ENCODE peak calls at places on chromosomes 6 and 20, in eight cellular contexts. J is neural progenitor cell, F is body of pancreas, U is fibroblast of lung, V is K562, H is psoas muscle, L is uterus, W is BE2C. I is an unnamed sample. For H3K9me3, the result is how much of the 10 kb centered on the place peaks cover.

GRCh38 chr6:111589366-111589765 is 16.3 kb downstream of the TRAF3IP2 start:
- DNase-seq in V (no peak), H (peak), J (no peak), L (peak), F (no peak), W (no peak), U (peak), I (no peak)

GRCh38 chr6:11952291-11952690 is 59.8 kb upstream of the HIVEP1 start:
- DNase-seq in F (no peak), H (no peak), L (no peak), W (no peak), V (no peak), U (no peak), J (no peak), I (no peak)

GRCh38 chr6:10824819-10825218 is 13.5 kb downstream of the MAK start:
- DNase-seq in L (no peak), F (no peak), U (no peak), W (no peak), V (no peak), H (no peak), J (no peak), I (no peak)

GRCh38 chr6:154917941-154918340 is 77.2 kb upstream of the TIAM2 start:
- DNase-seq in L (no peak), F (no peak), H (no peak), W (no peak), V (no peak), U (no peak), J (no peak), I (no peak)

GRCh38 chr20:47319517-47320252 is 36.8 kb downstream of the ZMYND8 start:
- DNase-seq in V (no peak), W (no peak), J (peak), U (peak), L (peak), F (peak), H (no peak), I (no peak)

GRCh38 chr6:3340358-3340798 is 81.6 kb downstream of the PSMG4 start:
- DNase-seq in U (peak), J (no peak), F (no peak), V (no peak), W (no peak), L (no peak), H (peak), I (no peak)

GRCh38 chr6:148935705-148936306 is 189.0 kb downstream of the UST start:
- DNase-seq in J (peak), W (no peak), V (no peak), L (no peak), H (no peak), U (peak), F (no peak), I (no peak)

GRCh38 chr6:54441687-54442248 is 133.5 kb downstream of the TINAG start:
- DNase-seq in V (no peak), F (no peak), U (no peak), J (no peak), L (no peak), H (peak), W (no peak), I (no peak)

GRCh38 chr6:79427721-79428120 is 109.5 kb downstream of the LCA5 start:
- DNase-seq in L (no peak), V (no peak), H (no peak), J (no peak), U (no peak), W (peak), F (no peak), I (no peak)

GRCh38 chr20:37968726-37969401 is 64.4 kb downstream of the TTI1 start:
- DNase-seq in F (no peak), W (peak), U (no peak), J (peak), V (no peak), H (no peak), L (no peak), I (no peak)

GRCh38 chr6:115783402-115784061 is 277.2 kb downstream of the FRK start:
- DNase-seq in F (peak), L (no peak), U (peak), V (no peak), J (no peak), W (peak), H (no peak), I (no peak)

GRCh38 chr20:18288748-18289705 is 700 bp downstream of the ZNF133 start:
- DNase-seq in W (no peak), L (no peak), H (peak), U (peak), F (no peak), J (peak), V (peak), I (no peak)

GRCh38 chr6:157989541-157990289 is 8.1 kb downstream of the SYNJ2 start:
- DNase-seq in H (peak), L (peak), U (peak), F (peak), W (peak), V (peak), J (no peak), I (no peak)

GRCh38 chr6:13914346-13914745 is 10.4 kb upstream of the RNF182 start:
- DNase-seq in H (no peak), F (no peak), V (no peak), U (peak), W (no peak), J (peak), L (no peak), I (no peak)

GRCh38 chr6:45699663-45700062 is 316.0 kb downstream of the CLIC5 start:
- DNase-seq in L (no peak), V (no peak), U (no peak), F (no peak), H (no peak), J (no peak), W (no peak), I (no peak)

GRCh38 chr20:17621229-17621968 is 51.5 kb downstream of the DSTN start:
- DNase-seq in V (no peak), L (peak), J (no peak), U (no peak), F (peak), W (no peak), H (no peak), I (no peak)

GRCh38 chr6:11428895-11429294 is 108.7 kb upstream of the TMEM170B start:
- DNase-seq in J (peak), F (no peak), U (peak), H (no peak), W (no peak), L (no peak), V (no peak), I (no peak)

GRCh38 chr20:11777861-11778570 is 139.7 kb upstream of the BTBD3 start:
- DNase-seq in L (no peak), U (peak), V (no peak), H (no peak), W (no peak), J (no peak), F (no peak), I (no peak)

GRCh38 chr6:39818695-39819094 is 26.5 kb downstream of the DAAM2 start:
- DNase-seq in V (no peak), W (no peak), F (no peak), L (no peak), H (no peak), U (peak), J (no peak), I (no peak)

GRCh38 chr20:3911956-3912355 is 22.8 kb downstream of the PANK2 start:
- DNase-seq in V (peak), L (no peak), H (no peak), W (no peak), U (no peak), F (no peak), J (no peak), I (no peak)

GRCh38 chr6:132084811-132085509 is 133.8 kb upstream of the CCN2 start:
- DNase-seq in F (no peak), U (peak), L (no peak), V (no peak), H (no peak), W (no peak), J (no peak), I (no peak)

GRCh38 chr20:46752639-46753235 is 43.3 kb downstream of the SLC2A10 start:
- DNase-seq in H (peak), L (peak), F (peak), V (peak), U (peak), W (peak), J (peak), I (peak)

GRCh38 chr20:31236953-31237352 is 20.5 kb upstream of the DEFB115 start:
- DNase-seq in L (no peak), V (no peak), U (no peak), F (no peak), H (no peak), J (no peak), W (no peak), I (no peak)

GRCh38 chr20:31239139-31239538 is 18.3 kb upstream of the DEFB115 start:
- DNase-seq in U (no peak), J (no peak), H (no peak), F (no peak), V (no peak), L (no peak), W (no peak), I (no peak)

DNA sequence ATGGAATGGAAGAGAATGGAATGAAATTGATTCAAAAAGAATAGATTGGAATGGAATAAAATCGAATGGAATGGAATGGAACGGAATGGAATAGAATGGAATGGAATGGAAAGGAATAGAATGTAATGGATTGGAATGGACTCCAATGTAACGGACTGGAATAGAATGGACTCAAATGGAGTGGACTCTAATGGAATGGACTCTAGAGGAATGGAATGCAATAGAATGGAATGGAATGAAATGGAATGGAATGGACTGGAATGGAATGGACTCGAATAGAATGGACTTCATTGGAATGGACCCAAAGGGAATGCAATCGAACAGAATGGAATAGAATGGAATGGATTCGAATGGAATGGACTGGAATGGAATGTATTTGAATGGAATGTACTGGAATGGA is 19.7 kb upstream of the DEFB115 start:
- DNase-seq in H (no peak), U (no peak), L (no peak), V (no peak), W (no peak), J (no peak), F (no peak), I (no peak)
- H3K9me3 ChIP-seq in H (half or more), U (under half), L (under half), V (under half), W (under half), J (half or more), F (under half), I (under half)

DNA sequence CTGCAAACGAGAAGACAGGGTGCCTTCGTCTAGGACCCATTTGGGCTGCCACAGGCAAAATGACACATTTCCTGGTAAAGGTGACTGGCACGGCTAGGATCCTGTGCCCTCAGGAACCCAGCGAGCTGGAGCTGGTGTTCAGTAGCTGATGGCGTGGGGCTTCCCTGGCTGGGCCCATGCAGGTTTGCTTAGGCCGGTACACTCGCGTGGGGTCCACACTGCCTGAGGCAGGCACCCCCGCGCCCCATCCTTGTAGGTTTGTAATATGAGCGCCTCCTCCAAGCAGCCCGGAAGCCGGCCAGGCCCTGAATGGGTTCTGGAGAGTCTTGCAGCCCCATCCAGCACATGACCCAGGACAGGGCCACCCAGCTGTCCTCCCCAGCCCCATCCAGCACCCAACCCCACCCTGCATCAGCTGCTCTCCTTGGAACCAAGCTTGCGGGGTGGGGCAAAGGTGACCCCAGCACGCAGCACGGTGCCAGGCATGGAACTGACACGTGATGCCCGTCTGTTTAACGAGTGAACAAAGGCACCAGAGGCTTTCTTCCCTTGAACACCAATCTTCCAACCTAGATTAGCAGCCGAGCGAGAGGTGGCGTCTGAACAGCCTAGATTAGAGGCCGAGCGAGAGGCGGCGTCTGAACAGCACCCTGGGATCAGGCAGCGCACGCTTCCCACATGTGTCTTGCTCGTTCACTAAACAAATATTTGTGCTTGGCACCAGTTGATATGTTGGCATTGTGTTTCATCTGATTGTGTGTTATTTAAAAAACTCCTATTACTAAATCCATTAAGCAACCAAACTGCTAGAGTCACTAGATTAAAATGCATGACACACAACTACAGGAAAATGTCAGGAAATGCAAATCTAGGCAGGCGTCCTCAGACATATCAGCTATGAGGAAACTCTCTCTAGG is 112.1 kb downstream of the DLL1 start:
- DNase-seq in F (peak), H (peak), U (peak), W (no peak), J (no peak), L (peak), V (no peak), I (no peak)
- H3K9me3 ChIP-seq in F (under half), H (under half), U (under half), W (under half), J (under half), L (under half), V (under half), I (under half)

GRCh38 chr20:60431349-60431748 is 473.1 kb downstream of the CDH26 start:
- DNase-seq in W (no peak), F (no peak), J (no peak), H (no peak), U (no peak), L (no peak), V (no peak), I (no peak)
- H3K9me3 ChIP-seq in W (under half), F (under half), J (under half), H (under half), U (under half), L (under half), V (under half), I (under half)

DNA sequence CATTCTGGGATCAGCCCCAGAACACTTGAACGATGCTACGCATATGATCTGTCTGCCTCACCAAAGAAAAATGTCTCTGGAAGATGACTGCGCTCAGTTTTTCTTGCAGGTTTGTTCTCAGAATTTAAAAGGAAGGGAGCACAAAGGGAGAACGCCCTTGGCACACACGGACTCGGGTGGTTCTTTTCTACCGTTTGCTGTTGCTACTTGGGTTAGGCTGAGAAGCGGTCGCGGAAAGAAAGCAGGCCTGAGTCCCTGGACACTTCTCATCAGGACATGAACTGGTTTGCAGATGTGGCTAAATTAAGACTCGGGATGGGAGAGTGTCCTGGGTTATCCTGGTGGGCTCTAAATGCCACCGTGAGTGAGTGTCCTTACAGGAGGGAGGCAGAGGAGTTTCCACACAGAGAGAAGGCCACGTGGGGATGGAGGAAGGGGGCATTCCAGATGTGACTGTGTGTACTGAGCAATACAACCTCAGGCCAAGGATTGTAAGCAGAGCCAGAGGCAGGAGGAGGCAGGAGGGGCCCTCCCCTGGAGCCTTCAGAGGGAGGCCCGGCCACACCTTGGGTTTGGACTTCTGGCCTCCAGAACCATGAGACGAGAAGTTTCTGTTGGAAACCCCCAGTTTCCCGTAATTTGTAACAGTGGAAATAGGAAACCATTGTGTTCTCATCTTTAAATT is 9.5 kb upstream of the KIF25 start:
- DNase-seq in W (no peak), V (no peak), H (no peak), L (no peak), J (no peak), U (peak), F (no peak), I (no peak)
- H3K9me3 ChIP-seq in W (under half), V (under half), H (under half), L (under half), J (under half), U (under half), F (under half), I (under half)

DNA sequence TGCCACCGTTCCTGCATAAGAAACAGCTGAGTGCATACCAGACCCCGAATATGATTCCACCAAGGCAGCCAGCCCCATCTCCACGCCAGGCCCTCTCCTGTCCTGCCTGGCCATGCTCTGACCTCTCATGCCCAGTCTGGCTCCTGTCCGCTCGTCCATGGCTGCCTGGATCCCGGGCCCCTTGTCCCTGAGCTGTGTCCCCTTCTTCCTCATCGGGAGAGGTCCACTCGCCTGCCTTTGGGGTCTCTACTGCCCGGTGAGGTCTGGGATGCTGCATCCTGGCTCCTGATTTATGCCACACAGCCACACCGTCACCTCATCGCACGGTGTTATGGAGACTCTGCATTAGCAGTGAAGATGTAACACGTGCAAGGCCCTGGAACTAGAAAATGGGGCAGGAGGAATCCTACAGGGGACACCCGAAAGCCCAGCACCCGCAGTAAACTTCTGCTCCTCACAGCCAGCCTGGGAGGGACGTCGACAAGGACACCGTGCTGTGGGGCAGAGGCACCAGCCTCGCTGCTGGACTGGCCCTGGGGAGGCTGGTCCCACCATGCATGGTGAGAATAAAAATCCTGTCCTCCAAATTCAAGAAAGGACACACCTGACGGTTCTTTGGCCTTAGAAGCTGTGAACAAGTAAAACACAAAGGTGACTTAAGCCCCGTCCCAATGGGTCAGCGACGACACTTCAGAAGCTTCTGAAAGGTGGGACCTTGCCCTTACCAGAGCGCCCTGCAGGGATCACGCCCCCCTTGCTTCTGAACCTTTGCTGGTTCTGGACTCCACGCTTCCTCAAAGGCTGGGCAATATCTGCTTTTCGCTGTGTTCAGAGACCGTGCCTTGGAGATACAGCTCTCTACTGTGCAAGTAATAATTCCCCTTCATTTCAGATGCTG is 103.0 kb downstream of the DLL1 start:
- DNase-seq in H (no peak), U (no peak), W (no peak), L (no peak), F (no peak), J (no peak), V (no peak), I (no peak)
- H3K9me3 ChIP-seq in H (under half), U (under half), W (under half), L (under half), F (under half), J (under half), V (under half), I (under half)

I was measured in T-helper 17 cell.